ENCODE peak calls at places on chromosomes 13 and 19, in five cellular contexts. One of them, this sample, is unnamed.

GRCh38 chr19:3692141-3693029 is 7.9 kb downstream of the PIP5K1C start:
- DNase-seq in Caco-2: no peak
- DNase-seq in stimulated activated naive CD4-positive, alpha-beta T cell: peak
- DNase-seq in NCI-H510A treated with DMSO at 0.1 percent for 48 hours: no peak
- DNase-seq in fibroblast of lung: no peak
- DNase-seq in this sample: no peak

GRCh38 chr13:49791753-49792549 is 531 bp downstream of the KPNA3 start:
- DNase-seq in Caco-2: peak
- DNase-seq in stimulated activated naive CD4-positive, alpha-beta T cell: peak
- DNase-seq in NCI-H510A treated with DMSO at 0.1 percent for 48 hours: peak
- DNase-seq in fibroblast of lung: peak
- DNase-seq in this sample: peak

GRCh38 chr19:28940751-28941500 is 272.0 kb downstream of the UQCRFS1 start:
- DNase-seq in Caco-2: no peak
- DNase-seq in stimulated activated naive CD4-positive, alpha-beta T cell: no peak
- DNase-seq in NCI-H510A treated with DMSO at 0.1 percent for 48 hours: no peak
- DNase-seq in fibroblast of lung: peak
- DNase-seq in this sample: peak

GRCh38 chr13:82905071-82905470 is 977.2 kb downstream of the SLITRK1 start:
- DNase-seq in Caco-2: no peak
- DNase-seq in stimulated activated naive CD4-positive, alpha-beta T cell: no peak
- DNase-seq in NCI-H510A treated with DMSO at 0.1 percent for 48 hours: no peak
- DNase-seq in fibroblast of lung: no peak
- DNase-seq in this sample: no peak

GRCh38 chr13:113545455-113545930 is 39.1 kb upstream of the TFDP1 start:
- DNase-seq in Caco-2: peak
- DNase-seq in stimulated activated naive CD4-positive, alpha-beta T cell: no peak
- DNase-seq in NCI-H510A treated with DMSO at 0.1 percent for 48 hours: no peak
- DNase-seq in fibroblast of lung: peak
- DNase-seq in this sample: peak

GRCh38 chr19:55801416-55801815 is 30.4 kb downstream of the NLRP11 start:
- DNase-seq in Caco-2: no peak
- DNase-seq in stimulated activated naive CD4-positive, alpha-beta T cell: no peak
- DNase-seq in NCI-H510A treated with DMSO at 0.1 percent for 48 hours: no peak
- DNase-seq in fibroblast of lung: no peak
- DNase-seq in this sample: no peak

GRCh38 chr19:35140898-35141626 is 2.0 kb upstream of the FXYD7 start:
- DNase-seq in Caco-2: peak
- DNase-seq in stimulated activated naive CD4-positive, alpha-beta T cell: peak
- DNase-seq in NCI-H510A treated with DMSO at 0.1 percent for 48 hours: no peak
- DNase-seq in fibroblast of lung: peak
- DNase-seq in this sample: peak

GRCh38 chr19:10583021-10583776 is 3.9 kb downstream of the AP1M2 start:
- DNase-seq in Caco-2: no peak
- DNase-seq in stimulated activated naive CD4-positive, alpha-beta T cell: no peak
- DNase-seq in NCI-H510A treated with DMSO at 0.1 percent for 48 hours: no peak
- DNase-seq in fibroblast of lung: no peak
- DNase-seq in this sample: no peak

GRCh38 chr13:63024458-63024857 is 1608.8 kb upstream of the PCDH20 start:
- DNase-seq in Caco-2: no peak
- DNase-seq in stimulated activated naive CD4-positive, alpha-beta T cell: no peak
- DNase-seq in NCI-H510A treated with DMSO at 0.1 percent for 48 hours: no peak
- DNase-seq in fibroblast of lung: peak
- DNase-seq in this sample: no peak

GRCh38 chr13:39232401-39232980 is 194.2 kb downstream of the NHLRC3 start:
- DNase-seq in Caco-2: no peak
- DNase-seq in stimulated activated naive CD4-positive, alpha-beta T cell: no peak
- DNase-seq in NCI-H510A treated with DMSO at 0.1 percent for 48 hours: no peak
- DNase-seq in fibroblast of lung: no peak
- DNase-seq in this sample: no peak

GRCh38 chr13:42101821-42102580 is 53.6 kb downstream of the DGKH start:
- DNase-seq in Caco-2: no peak
- DNase-seq in stimulated activated naive CD4-positive, alpha-beta T cell: no peak
- DNase-seq in NCI-H510A treated with DMSO at 0.1 percent for 48 hours: peak
- DNase-seq in fibroblast of lung: no peak
- DNase-seq in this sample: no peak

GRCh38 chr19:10543420-10544241 is at the start of gene ATG4D:
- DNase-seq in Caco-2: peak
- DNase-seq in stimulated activated naive CD4-positive, alpha-beta T cell: peak
- DNase-seq in NCI-H510A treated with DMSO at 0.1 percent for 48 hours: peak
- DNase-seq in fibroblast of lung: peak
- DNase-seq in this sample: peak

GRCh38 chr13:98429531-98429930 is 147.4 kb downstream of the STK24 start:
- DNase-seq in Caco-2: no peak
- DNase-seq in stimulated activated naive CD4-positive, alpha-beta T cell: no peak
- DNase-seq in NCI-H510A treated with DMSO at 0.1 percent for 48 hours: no peak
- DNase-seq in fibroblast of lung: no peak
- DNase-seq in this sample: no peak

GRCh38 chr19:2372076-2372612 is 12.1 kb downstream of the TMPRSS9 start:
- DNase-seq in Caco-2: no peak
- DNase-seq in stimulated activated naive CD4-positive, alpha-beta T cell: no peak
- DNase-seq in NCI-H510A treated with DMSO at 0.1 percent for 48 hours: no peak
- DNase-seq in fibroblast of lung: no peak
- DNase-seq in this sample: no peak

GRCh38 chr19:3950871-3951861 is 18.3 kb downstream of the NMRK2 start:
- DNase-seq in Caco-2: no peak
- DNase-seq in stimulated activated naive CD4-positive, alpha-beta T cell: no peak
- DNase-seq in NCI-H510A treated with DMSO at 0.1 percent for 48 hours: no peak
- DNase-seq in fibroblast of lung: peak
- DNase-seq in this sample: peak

GRCh38 chr19:58466089-58466759 is 656 bp upstream of the ZNF324 start:
- DNase-seq in Caco-2: no peak
- DNase-seq in stimulated activated naive CD4-positive, alpha-beta T cell: no peak
- DNase-seq in NCI-H510A treated with DMSO at 0.1 percent for 48 hours: no peak
- DNase-seq in fibroblast of lung: no peak
- DNase-seq in this sample: no peak

GRCh38 chr19:14081797-14082674 is 3.5 kb downstream of the C19orf67 start:
- DNase-seq in Caco-2: no peak
- DNase-seq in stimulated activated naive CD4-positive, alpha-beta T cell: peak
- DNase-seq in NCI-H510A treated with DMSO at 0.1 percent for 48 hours: no peak
- DNase-seq in fibroblast of lung: no peak
- DNase-seq in this sample: peak

This sample was measured in LHCN-M2.